ENCODE peak calls at places on chromosomes 7 and 10, in seven cellular contexts. W is GM06990, A is brain microvascular endothelial cell, K is A549, V is HCT116, U is AG10803, J is cardiac muscle cell. I is an unnamed sample.

GRCh38 chr10:15868006-15868405 is 7.7 kb upstream of the MINDY3 start:
- DNase-seq in W (no peak), A (no peak), K (no peak), V (no peak), U (peak; percentile 16), J (no peak), I (no peak)

GRCh38 chr7:41103331-41103730 is 599.6 kb downstream of the INHBA start:
- DNase-seq in W (peak; percentile 49), A (peak; percentile 81), K (no peak), V (no peak), U (no peak), J (no peak), I (no peak)

GRCh38 chr10:72243822-72244437 is 27.9 kb upstream of the ASCC1 start:
- DNase-seq in W (no peak), A (peak; percentile 89), K (peak; percentile 89), V (no peak), U (peak; percentile 98), J (peak; percentile 98), I (no peak)

GRCh38 chr7:130365093-130365492 is 15.2 kb upstream of the CPA1 start:
- DNase-seq in W (no peak), A (no peak), K (no peak), V (no peak), U (no peak), J (no peak), I (no peak)

GRCh38 chr7:107824858-107825257 is 21.8 kb upstream of the SLC26A3 start:
- DNase-seq in W (no peak), A (no peak), K (no peak), V (no peak), U (no peak), J (no peak), I (no peak)

GRCh38 chr7:158935062-158935461 is 78.7 kb downstream of the DYNC2I1 start:
- DNase-seq in W (no peak), A (no peak), K (no peak), V (no peak), U (no peak), J (no peak), I (no peak)

GRCh38 chr10:2900530-2900929 is 166.8 kb upstream of the PFKP start:
- DNase-seq in W (no peak), A (no peak), K (no peak), V (no peak), U (no peak), J (no peak), I (no peak)

GRCh38 chr10:23780331-23780730 is 341.5 kb downstream of the OTUD1 start:
- DNase-seq in W (no peak), A (no peak), K (no peak), V (no peak), U (no peak), J (no peak), I (no peak)

GRCh38 chr7:2217206-2217605 is 15.5 kb downstream of the MAD1L1 start:
- DNase-seq in W (no peak), A (no peak), K (no peak), V (no peak), U (no peak), J (no peak), I (no peak)

GRCh38 chr7:43108255-43109011 is 4.0 kb upstream of the HECW1 start:
- DNase-seq in W (peak; percentile 49), A (peak; percentile 75), K (peak; percentile 58), V (peak; percentile 44), U (peak; percentile 53), J (peak; percentile 72), I (peak; percentile 79)

GRCh38 chr10:122258136-122259074 is 12.7 kb upstream of the BTBD16 start:
- DNase-seq in W (no peak), A (no peak), K (no peak), V (no peak), U (peak; percentile 49), J (peak; percentile 27), I (no peak)

GRCh38 chr7:40763319-40764287 is 628.8 kb downstream of the SUGCT start:
- DNase-seq in W (no peak), A (peak; percentile 52), K (no peak), V (no peak), U (peak; percentile 91), J (peak; percentile 53), I (no peak)

GRCh38 chr7:34087892-34088891 is 182.9 kb downstream of the BMPER start:
- DNase-seq in W (no peak), A (peak; percentile 49), K (no peak), V (peak; percentile 45), U (peak; percentile 31), J (peak; percentile 64), I (peak; percentile 69)

GRCh38 chr10:119652361-119652760 is 1.2 kb downstream of the BAG3 start:
- DNase-seq in W (no peak), A (no peak), K (peak; percentile 71), V (peak; percentile 43), U (peak; percentile 72), J (peak; percentile 69), I (no peak)

GRCh38 chr7:2202901-2203550 is 29.7 kb downstream of the MAD1L1 start:
- DNase-seq in W (no peak), A (no peak), K (no peak), V (no peak), U (no peak), J (no peak), I (no peak)

GRCh38 chr10:125401462-125401861 is 241.1 kb upstream of the CTBP2 start:
- DNase-seq in W (no peak), A (no peak), K (no peak), V (no peak), U (no peak), J (no peak), I (no peak)

GRCh38 chr7:152683297-152683696 is 7.4 kb upstream of the XRCC2 start:
- DNase-seq in W (no peak), A (no peak), K (no peak), V (no peak), U (no peak), J (no peak), I (no peak)

GRCh38 chr10:110448682-110449418 is 48.9 kb upstream of the DUSP5 start:
- DNase-seq in W (no peak), A (no peak), K (no peak), V (no peak), U (peak; percentile 59), J (no peak), I (no peak)

GRCh38 chr7:98423043-98423442 is 22.2 kb upstream of the BAIAP2L1 start:
- DNase-seq in W (no peak), A (peak; percentile 43), K (peak; percentile 69), V (peak; percentile 54), U (no peak), J (peak; percentile 27), I (no peak)

GRCh38 chr10:31683682-31684081 is 244.9 kb downstream of the ARHGAP12 start:
- DNase-seq in W (no peak), A (no peak), K (no peak), V (peak; percentile 7), U (no peak), J (no peak), I (no peak)

GRCh38 chr10:48974757-48975156 is 35.1 kb upstream of the LRRC18 start:
- DNase-seq in W (no peak), A (no peak), K (no peak), V (no peak), U (no peak), J (no peak), I (no peak)

GRCh38 chr10:110834622-110835219 is 37.0 kb upstream of the PDCD4 start:
- DNase-seq in W (no peak), A (no peak), K (no peak), V (no peak), U (no peak), J (peak; percentile 46), I (no peak)

GRCh38 chr10:91335147-91335546 is 75.0 kb upstream of the HECTD2 start:
- DNase-seq in W (no peak), A (no peak), K (no peak), V (peak; percentile 22), U (no peak), J (no peak), I (peak; percentile 28)
- TF ChIP-seq CTCF in W (peak; percentile 11), A (no peak), K (no peak), V (no peak), U (no peak), J (no peak), I (peak; percentile 30)

GRCh38 chr7:127887096-127887495 is 144.1 kb downstream of the LRRC4 start:
- DNase-seq in W (no peak), A (no peak), K (no peak), V (no peak), U (no peak), J (no peak), I (no peak)

GRCh38 chr7:127888411-127888810 is 142.8 kb downstream of the LRRC4 start:
- DNase-seq in W (no peak), A (no peak), K (no peak), V (no peak), U (no peak), J (no peak), I (no peak)

GRCh38 chr7:127887631-127888030 is 143.6 kb downstream of the LRRC4 start:
- DNase-seq in W (no peak), A (no peak), K (no peak), V (no peak), U (no peak), J (no peak), I (no peak)

GRCh38 chr7:127889677-127890076 is 141.6 kb downstream of the LRRC4 start:
- DNase-seq in W (no peak), A (no peak), K (no peak), V (no peak), U (no peak), J (no peak), I (no peak)

GRCh38 chr7:127888825-127889224 is 142.4 kb downstream of the LRRC4 start:
- DNase-seq in W (no peak), A (no peak), K (no peak), V (no peak), U (no peak), J (no peak), I (no peak)
- H3K4me3 ChIP-seq in W (no peak overlapping the region), A (no peak overlapping the region), K (no peak overlapping the region), V (no peak overlapping the region), U (no peak overlapping the region), J (no peak overlapping the region), I (no peak overlapping the region)

DNA sequence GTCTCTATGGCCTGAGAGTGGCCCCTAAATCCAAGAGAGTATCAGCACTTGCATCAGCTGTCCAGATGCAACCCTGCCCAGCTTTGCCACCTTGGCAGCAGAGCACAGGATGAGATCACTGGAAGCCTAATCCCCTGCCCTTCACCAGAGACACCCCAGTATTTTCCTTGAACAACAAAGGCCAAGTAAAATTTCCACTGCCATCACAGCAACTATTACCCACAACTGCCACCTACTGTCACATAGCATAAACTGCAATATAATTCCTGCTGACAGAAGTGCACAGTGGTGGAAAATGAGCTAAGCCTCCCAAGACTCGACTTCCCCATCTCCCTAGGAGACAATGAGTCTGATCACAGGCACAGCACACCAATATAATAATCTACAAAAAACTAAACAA is 462.8 kb upstream of the ZWINT start:
- DNase-seq in W (peak; percentile 0), A (no peak), K (no peak), V (no peak), U (no peak), J (no peak), I (peak; percentile 11)
- TF ChIP-seq CTCF in W (peak; percentile 52), A (peak; percentile 7), K (no peak), V (peak; percentile 17), U (no peak), J (no peak), I (peak; percentile 61)

GRCh38 chr7:27104244-27105149 is 2.0 kb upstream of the HOXA2 start:
- DNase-seq in W (no peak), A (no peak), K (no peak), V (no peak), U (no peak), J (no peak), I (no peak)
- H3K4me3 ChIP-seq in W (no peak overlapping the region), A (no peak overlapping the region), K (no peak overlapping the region), V (no peak overlapping the region), U (no peak overlapping the region), J (no peak overlapping the region), I (peak overlapping the region; percentile 50)

GRCh38 chr10:59709472-59710125 is at the start of gene SLC16A9:
- DNase-seq in W (peak; percentile 71), A (peak; percentile 22), K (peak; percentile 53), V (peak; percentile 27), U (peak; percentile 4), J (peak; percentile 69), I (peak; percentile 92)
- TF ChIP-seq CTCF in W (peak; percentile 40), A (peak; percentile 60), K (peak; percentile 33), V (peak; percentile 52), U (peak; percentile 24), J (peak; percentile 40), I (peak; percentile 62)

I was measured in WERI-Rb-1.